ENCODE peak calls at places on chromosomes 11 and 22, in nine cellular contexts. One of them, this sample, is unnamed.

GRCh38 chr11:65366340-65366773 is 11.8 kb downstream of the TIGD3 start:
- DNase-seq in NCI-H2107: peak; percentile 53
- DNase-seq in C1 segment of cervical spinal cord: no peak
- DNase-seq in H54: no peak
- DNase-seq in neural progenitor cell: peak; percentile 85
- DNase-seq in T-helper 17 cell: no peak
- DNase-seq in activated CD4-positive, alpha-beta T cell treated with anti-CD3 and anti-CD28 coated beads, Interleukin-2, amount 10 ng/mL, durations not matched to agents 7 days and 5 days: peak; percentile 49
- DNase-seq in stimulated activated CD8-positive, alpha-beta memory T cell treated with anti-CD3 and anti-CD28 coated beads, Interleukin-15, amount 100 ng/mL, for 24 hours: no peak
- DNase-seq in HEK293T: peak; percentile 85
- DNase-seq in this sample: no peak

GRCh38 chr22:50599816-50600454 is 658 bp upstream of the MAPK8IP2 start:
- DNase-seq in NCI-H2107: no peak
- DNase-seq in C1 segment of cervical spinal cord: no peak
- DNase-seq in H54: peak; percentile 65
- DNase-seq in neural progenitor cell: peak; percentile 88
- DNase-seq in T-helper 17 cell: peak; percentile 47
- DNase-seq in activated CD4-positive, alpha-beta T cell treated with anti-CD3 and anti-CD28 coated beads, Interleukin-2, amount 10 ng/mL, durations not matched to agents 7 days and 5 days: peak; percentile 74
- DNase-seq in stimulated activated CD8-positive, alpha-beta memory T cell treated with anti-CD3 and anti-CD28 coated beads, Interleukin-15, amount 100 ng/mL, for 24 hours: peak; percentile 33
- DNase-seq in HEK293T: peak; percentile 74
- DNase-seq in this sample: no peak

GRCh38 chr11:116860303-116860702 is 22.9 kb upstream of the APOA1 start:
- DNase-seq in NCI-H2107: no peak
- DNase-seq in C1 segment of cervical spinal cord: no peak
- DNase-seq in H54: no peak
- DNase-seq in neural progenitor cell: no peak
- DNase-seq in T-helper 17 cell: no peak
- DNase-seq in activated CD4-positive, alpha-beta T cell treated with anti-CD3 and anti-CD28 coated beads, Interleukin-2, amount 10 ng/mL, durations not matched to agents 7 days and 5 days: no peak
- DNase-seq in stimulated activated CD8-positive, alpha-beta memory T cell treated with anti-CD3 and anti-CD28 coated beads, Interleukin-15, amount 100 ng/mL, for 24 hours: no peak
- DNase-seq in HEK293T: no peak
- DNase-seq in this sample: no peak

GRCh38 chr22:38768036-38768435 is 12.2 kb upstream of the SUN2 start:
- DNase-seq in NCI-H2107: no peak
- DNase-seq in C1 segment of cervical spinal cord: no peak
- DNase-seq in H54: no peak
- DNase-seq in neural progenitor cell: no peak
- DNase-seq in T-helper 17 cell: no peak
- DNase-seq in activated CD4-positive, alpha-beta T cell treated with anti-CD3 and anti-CD28 coated beads, Interleukin-2, amount 10 ng/mL, durations not matched to agents 7 days and 5 days: no peak
- DNase-seq in stimulated activated CD8-positive, alpha-beta memory T cell treated with anti-CD3 and anti-CD28 coated beads, Interleukin-15, amount 100 ng/mL, for 24 hours: no peak
- DNase-seq in HEK293T: no peak
- DNase-seq in this sample: no peak

GRCh38 chr11:1327064-1327460 is 17.6 kb upstream of the TOLLIP start:
- DNase-seq in NCI-H2107: no peak
- DNase-seq in C1 segment of cervical spinal cord: no peak
- DNase-seq in H54: no peak
- DNase-seq in neural progenitor cell: no peak
- DNase-seq in T-helper 17 cell: no peak
- DNase-seq in activated CD4-positive, alpha-beta T cell treated with anti-CD3 and anti-CD28 coated beads, Interleukin-2, amount 10 ng/mL, durations not matched to agents 7 days and 5 days: no peak
- DNase-seq in stimulated activated CD8-positive, alpha-beta memory T cell treated with anti-CD3 and anti-CD28 coated beads, Interleukin-15, amount 100 ng/mL, for 24 hours: no peak
- DNase-seq in HEK293T: no peak
- DNase-seq in this sample: no peak

GRCh38 chr11:93540337-93540736 is 2.9 kb downstream of the SMCO4 start:
- DNase-seq in NCI-H2107: no peak
- DNase-seq in C1 segment of cervical spinal cord: no peak
- DNase-seq in H54: no peak
- DNase-seq in neural progenitor cell: no peak
- DNase-seq in T-helper 17 cell: no peak
- DNase-seq in activated CD4-positive, alpha-beta T cell treated with anti-CD3 and anti-CD28 coated beads, Interleukin-2, amount 10 ng/mL, durations not matched to agents 7 days and 5 days: no peak
- DNase-seq in stimulated activated CD8-positive, alpha-beta memory T cell treated with anti-CD3 and anti-CD28 coated beads, Interleukin-15, amount 100 ng/mL, for 24 hours: no peak
- DNase-seq in HEK293T: no peak
- DNase-seq in this sample: no peak

GRCh38 chr11:70087446-70088167 is 9.5 kb downstream of the ANO1 start:
- DNase-seq in NCI-H2107: no peak
- DNase-seq in C1 segment of cervical spinal cord: no peak
- DNase-seq in H54: no peak
- DNase-seq in neural progenitor cell: peak; percentile 51
- DNase-seq in T-helper 17 cell: no peak
- DNase-seq in activated CD4-positive, alpha-beta T cell treated with anti-CD3 and anti-CD28 coated beads, Interleukin-2, amount 10 ng/mL, durations not matched to agents 7 days and 5 days: no peak
- DNase-seq in stimulated activated CD8-positive, alpha-beta memory T cell treated with anti-CD3 and anti-CD28 coated beads, Interleukin-15, amount 100 ng/mL, for 24 hours: no peak
- DNase-seq in HEK293T: no peak
- DNase-seq in this sample: no peak

GRCh38 chr22:36086170-36086490 is 57.5 kb upstream of the RBFOX2 start:
- DNase-seq in NCI-H2107: no peak
- DNase-seq in C1 segment of cervical spinal cord: no peak
- DNase-seq in H54: peak; percentile 12
- DNase-seq in neural progenitor cell: no peak
- DNase-seq in T-helper 17 cell: no peak
- DNase-seq in activated CD4-positive, alpha-beta T cell treated with anti-CD3 and anti-CD28 coated beads, Interleukin-2, amount 10 ng/mL, durations not matched to agents 7 days and 5 days: no peak
- DNase-seq in stimulated activated CD8-positive, alpha-beta memory T cell treated with anti-CD3 and anti-CD28 coated beads, Interleukin-15, amount 100 ng/mL, for 24 hours: no peak
- DNase-seq in HEK293T: no peak
- DNase-seq in this sample: no peak

GRCh38 chr11:36449566-36450390 is 60.3 kb downstream of the TRAF6 start:
- DNase-seq in NCI-H2107: peak; percentile 29
- DNase-seq in C1 segment of cervical spinal cord: no peak
- DNase-seq in H54: no peak
- DNase-seq in neural progenitor cell: no peak
- DNase-seq in T-helper 17 cell: no peak
- DNase-seq in activated CD4-positive, alpha-beta T cell treated with anti-CD3 and anti-CD28 coated beads, Interleukin-2, amount 10 ng/mL, durations not matched to agents 7 days and 5 days: peak; percentile 11
- DNase-seq in stimulated activated CD8-positive, alpha-beta memory T cell treated with anti-CD3 and anti-CD28 coated beads, Interleukin-15, amount 100 ng/mL, for 24 hours: no peak
- DNase-seq in HEK293T: no peak
- DNase-seq in this sample: no peak

GRCh38 chr11:65308281-65308891 is 6.3 kb upstream of the CDC42EP2 start:
- DNase-seq in NCI-H2107: no peak
- DNase-seq in C1 segment of cervical spinal cord: no peak
- DNase-seq in H54: no peak
- DNase-seq in neural progenitor cell: no peak
- DNase-seq in T-helper 17 cell: no peak
- DNase-seq in activated CD4-positive, alpha-beta T cell treated with anti-CD3 and anti-CD28 coated beads, Interleukin-2, amount 10 ng/mL, durations not matched to agents 7 days and 5 days: no peak
- DNase-seq in stimulated activated CD8-positive, alpha-beta memory T cell treated with anti-CD3 and anti-CD28 coated beads, Interleukin-15, amount 100 ng/mL, for 24 hours: no peak
- DNase-seq in HEK293T: no peak
- DNase-seq in this sample: no peak

GRCh38 chr11:134275534-134276395 is at the start of gene GLB1L3:
- DNase-seq in NCI-H2107: peak; percentile 47
- DNase-seq in C1 segment of cervical spinal cord: no peak
- DNase-seq in H54: no peak
- DNase-seq in neural progenitor cell: peak; percentile 76
- DNase-seq in T-helper 17 cell: peak; percentile 57
- DNase-seq in activated CD4-positive, alpha-beta T cell treated with anti-CD3 and anti-CD28 coated beads, Interleukin-2, amount 10 ng/mL, durations not matched to agents 7 days and 5 days: peak; percentile 89
- DNase-seq in stimulated activated CD8-positive, alpha-beta memory T cell treated with anti-CD3 and anti-CD28 coated beads, Interleukin-15, amount 100 ng/mL, for 24 hours: peak; percentile 41
- DNase-seq in HEK293T: peak; percentile 68
- DNase-seq in this sample: no peak

GRCh38 chr11:17700991-17701390 is 18.4 kb upstream of the MYOD1 start:
- DNase-seq in NCI-H2107: no peak
- DNase-seq in C1 segment of cervical spinal cord: no peak
- DNase-seq in H54: no peak
- DNase-seq in neural progenitor cell: no peak
- DNase-seq in T-helper 17 cell: no peak
- DNase-seq in activated CD4-positive, alpha-beta T cell treated with anti-CD3 and anti-CD28 coated beads, Interleukin-2, amount 10 ng/mL, durations not matched to agents 7 days and 5 days: no peak
- DNase-seq in stimulated activated CD8-positive, alpha-beta memory T cell treated with anti-CD3 and anti-CD28 coated beads, Interleukin-15, amount 100 ng/mL, for 24 hours: no peak
- DNase-seq in HEK293T: no peak
- DNase-seq in this sample: no peak

GRCh38 chr11:43825217-43825816 is 55.3 kb upstream of the ALKBH3 start:
- DNase-seq in NCI-H2107: no peak
- DNase-seq in C1 segment of cervical spinal cord: no peak
- DNase-seq in H54: peak; percentile 14
- DNase-seq in neural progenitor cell: peak; percentile 55
- DNase-seq in T-helper 17 cell: no peak
- DNase-seq in activated CD4-positive, alpha-beta T cell treated with anti-CD3 and anti-CD28 coated beads, Interleukin-2, amount 10 ng/mL, durations not matched to agents 7 days and 5 days: peak; percentile 16
- DNase-seq in stimulated activated CD8-positive, alpha-beta memory T cell treated with anti-CD3 and anti-CD28 coated beads, Interleukin-15, amount 100 ng/mL, for 24 hours: no peak
- DNase-seq in HEK293T: peak; percentile 21
- DNase-seq in this sample: no peak